ENCODE peak calls at places on chromosome 9, in four cellular contexts. F is sigmoid colon, Q is epithelial cell of proximal tubule, A is fibroblast of lung. S is an unnamed sample.

GRCh38 chr9:128150594-128151342 is 1.5 kb downstream of the LCN2 start:
- DNase-seq in F (no peak), Q (no peak), A (no peak), S (no peak)

GRCh38 chr9:133458643-133459312 is 1.0 kb upstream of the CACFD1 start:
- DNase-seq in F (no peak), Q (no peak), A (no peak), S (no peak)

GRCh38 chr9:31119882-31120481 is 1264.5 kb upstream of the ACO1 start:
- DNase-seq in F (no peak), Q (no peak), A (peak), S (no peak)

GRCh38 chr9:81244631-81245030 is 444.7 kb downstream of the TLE1 start:
- DNase-seq in F (no peak), Q (no peak), A (peak), S (no peak)

GRCh38 chr9:34809504-34810186 is 99.7 kb upstream of the CCL21 start:
- DNase-seq in F (no peak), Q (no peak), A (peak), S (no peak)

GRCh38 chr9:119588874-119589560 is 219.8 kb upstream of the BRINP1 start:
- DNase-seq in F (no peak), Q (no peak), A (no peak), S (no peak)

GRCh38 chr9:70428781-70429180 is 14.3 kb upstream of the KLF9 start:
- DNase-seq in F (no peak), Q (no peak), A (peak), S (no peak)

GRCh38 chr9:35611230-35611797 is 6.3 kb downstream of the TESK1 start:
- DNase-seq in F (peak), Q (no peak), A (peak), S (no peak)

GRCh38 chr9:36997414-36997813 is 36.7 kb downstream of the PAX5 start:
- DNase-seq in F (no peak), Q (peak), A (peak), S (no peak)

GRCh38 chr9:85402541-85402940 is 339.2 kb downstream of the AGTPBP1 start:
- DNase-seq in F (no peak), Q (no peak), A (no peak), S (no peak)

GRCh38 chr9:134399435-134400056 is 73.3 kb downstream of the RXRA start:
- DNase-seq in F (no peak), Q (no peak), A (no peak), S (no peak)

DNA sequence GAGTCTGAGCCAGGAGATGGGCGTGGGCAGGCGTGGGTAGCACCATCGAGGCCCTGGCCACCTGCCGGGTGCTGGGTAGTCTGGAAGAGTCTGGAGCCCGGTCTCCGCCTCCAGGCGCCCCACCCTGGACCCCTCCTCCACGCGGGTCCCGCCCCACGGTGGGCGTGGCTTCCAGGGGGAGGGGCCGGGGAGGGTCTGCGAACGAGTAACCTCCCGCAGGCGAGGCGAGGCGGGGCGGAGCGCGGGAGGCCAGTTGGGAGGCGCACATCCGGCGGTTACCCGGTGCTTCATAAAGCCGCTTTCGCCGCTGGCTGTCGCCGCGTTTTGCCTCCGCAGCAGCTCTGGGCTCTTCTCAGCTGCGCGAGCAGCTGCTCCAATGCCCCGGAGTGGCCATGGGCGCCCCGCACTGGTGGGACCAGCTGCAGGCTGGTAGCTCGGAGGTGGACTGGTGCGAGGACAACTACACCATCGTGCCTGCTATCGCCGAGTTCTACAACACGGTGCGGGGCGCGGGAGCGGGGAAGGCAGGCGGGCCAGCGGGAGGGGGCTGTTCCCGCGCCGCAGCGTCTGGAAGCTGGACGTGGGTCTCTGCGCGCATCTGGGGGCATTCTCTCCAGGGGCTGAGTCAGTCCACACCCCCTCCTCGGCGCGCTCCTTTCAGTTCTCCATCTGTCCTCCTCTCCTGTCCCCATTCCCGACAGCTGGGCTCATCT is at the start of gene ACER2:
- DNase-seq in F (peak), Q (no peak), A (peak), S (peak)
- TF ChIP-seq CTCF in F (no peak), Q (peak), A (no peak), S (peak)

GRCh38 chr9:107983762-107984161 is 494.2 kb upstream of the KLF4 start:
- DNase-seq in F (no peak), Q (no peak), A (no peak), S (no peak)
- TF ChIP-seq CTCF in F (no peak), Q (no peak), A (no peak), S (no peak)

GRCh38 chr9:137777761-137778160 is 99.8 kb upstream of the CACNA1B start:
- DNase-seq in F (peak), Q (no peak), A (no peak), S (no peak)

GRCh38 chr9:137774775-137775386 is 102.7 kb upstream of the CACNA1B start:
- DNase-seq in F (peak), Q (no peak), A (no peak), S (no peak)

GRCh38 chr9:137776306-137776995 is 101.1 kb upstream of the CACNA1B start:
- DNase-seq in F (peak), Q (no peak), A (no peak), S (no peak)

GRCh38 chr9:137771580-137771979 is 106.0 kb upstream of the CACNA1B start:
- DNase-seq in F (peak), Q (no peak), A (no peak), S (no peak)

DNA sequence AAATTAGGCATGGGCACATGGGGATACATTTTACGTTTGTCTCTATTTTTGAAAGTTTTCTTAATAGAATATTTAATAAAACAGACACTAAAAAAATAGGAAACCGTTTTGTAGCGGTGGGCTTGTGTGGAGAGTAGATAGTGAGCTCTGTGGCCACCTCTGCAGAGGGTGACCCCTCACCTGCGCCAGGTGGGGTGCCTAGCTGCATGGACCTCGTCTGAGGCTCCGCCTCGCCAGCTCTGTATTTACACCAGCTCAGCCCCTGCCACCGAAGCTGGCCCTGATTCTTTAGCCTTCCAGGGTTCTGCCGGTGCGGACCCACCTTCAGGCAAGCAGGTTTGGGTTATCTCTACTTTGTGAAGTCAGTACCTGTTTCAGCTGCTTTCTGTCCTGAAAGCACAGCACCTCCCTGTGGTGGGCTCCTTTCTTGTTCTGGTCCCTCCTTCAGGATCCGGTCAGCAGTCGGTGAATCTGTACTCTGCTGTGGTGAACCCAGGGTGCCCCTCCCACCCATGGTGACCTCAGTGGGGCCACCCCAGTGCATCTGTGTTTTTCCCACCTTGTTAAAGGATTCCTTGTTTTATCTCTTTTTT is 105.2 kb upstream of the CACNA1B start:
- DNase-seq in F (peak), Q (no peak), A (no peak), S (peak)
- TF ChIP-seq CTCF in F (no peak), Q (peak), A (no peak), S (peak)

GRCh38 chr9:88387035-88387732 is 1.1 kb upstream of the SPIN1 start:
- DNase-seq in F (peak), Q (no peak), A (peak), S (no peak)

GRCh38 chr9:88388886-88389617 is 808 bp downstream of the SPIN1 start:
- DNase-seq in F (peak), Q (no peak), A (peak), S (no peak)

GRCh38 chr9:88387733-88388202 is 476 bp upstream of the SPIN1 start:
- DNase-seq in F (peak), Q (no peak), A (peak), S (no peak)

GRCh38 chr9:88390371-88390990 is 2.2 kb downstream of the SPIN1 start:
- DNase-seq in F (no peak), Q (no peak), A (peak), S (no peak)

GRCh38 chr9:88388203-88388885 is at the start of gene SPIN1:
- DNase-seq in F (peak), Q (no peak), A (peak), S (no peak)
- TF ChIP-seq CTCF in F (peak), Q (no peak), A (peak), S (no peak)

GRCh38 chr9:112719292-112719691 is 1.4 kb upstream of the INIP start:
- DNase-seq in F (no peak), Q (no peak), A (peak), S (no peak)

GRCh38 chr9:112719696-112720095 is 1.8 kb upstream of the INIP start:
- DNase-seq in F (no peak), Q (no peak), A (peak), S (no peak)

GRCh38 chr9:112712678-112713077 is 5.2 kb downstream of the INIP start:
- DNase-seq in F (no peak), Q (no peak), A (no peak), S (no peak)

DNA sequence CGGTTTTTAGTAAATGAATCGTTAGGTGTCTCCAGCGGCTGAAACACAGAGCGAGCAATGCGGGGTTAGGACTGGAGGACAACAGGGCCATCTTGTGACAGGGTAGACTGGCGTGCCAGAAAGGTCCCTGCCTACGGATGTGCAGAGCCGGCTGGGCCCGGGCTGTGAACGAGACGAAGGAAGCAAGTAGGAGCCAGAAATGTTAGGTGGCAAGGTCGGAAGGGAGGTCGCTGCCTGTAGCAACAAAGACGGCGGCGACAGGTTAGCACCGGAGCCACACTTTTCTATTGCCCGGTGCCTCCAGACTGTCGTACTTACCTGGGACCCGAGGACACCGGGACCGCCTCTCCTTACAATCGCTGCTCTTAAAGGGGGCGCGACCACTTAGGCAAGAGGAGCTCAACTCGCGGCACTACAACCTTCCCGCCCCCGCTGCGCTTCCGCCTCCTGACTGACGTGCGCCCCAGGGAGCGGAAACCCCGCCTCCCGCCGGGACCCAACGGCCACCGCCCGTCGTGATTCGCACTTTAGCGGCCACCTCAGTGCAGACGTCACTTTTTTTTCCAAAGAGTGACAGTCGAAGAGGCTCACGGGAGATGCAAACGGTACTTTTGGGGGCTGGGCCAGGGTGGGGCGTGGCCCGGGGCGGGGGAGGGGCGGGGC is at the start of gene INIP:
- DNase-seq in F (peak), Q (peak), A (peak), S (peak)
- TF ChIP-seq CTCF in F (no peak), Q (peak), A (no peak), S (no peak)

DNA sequence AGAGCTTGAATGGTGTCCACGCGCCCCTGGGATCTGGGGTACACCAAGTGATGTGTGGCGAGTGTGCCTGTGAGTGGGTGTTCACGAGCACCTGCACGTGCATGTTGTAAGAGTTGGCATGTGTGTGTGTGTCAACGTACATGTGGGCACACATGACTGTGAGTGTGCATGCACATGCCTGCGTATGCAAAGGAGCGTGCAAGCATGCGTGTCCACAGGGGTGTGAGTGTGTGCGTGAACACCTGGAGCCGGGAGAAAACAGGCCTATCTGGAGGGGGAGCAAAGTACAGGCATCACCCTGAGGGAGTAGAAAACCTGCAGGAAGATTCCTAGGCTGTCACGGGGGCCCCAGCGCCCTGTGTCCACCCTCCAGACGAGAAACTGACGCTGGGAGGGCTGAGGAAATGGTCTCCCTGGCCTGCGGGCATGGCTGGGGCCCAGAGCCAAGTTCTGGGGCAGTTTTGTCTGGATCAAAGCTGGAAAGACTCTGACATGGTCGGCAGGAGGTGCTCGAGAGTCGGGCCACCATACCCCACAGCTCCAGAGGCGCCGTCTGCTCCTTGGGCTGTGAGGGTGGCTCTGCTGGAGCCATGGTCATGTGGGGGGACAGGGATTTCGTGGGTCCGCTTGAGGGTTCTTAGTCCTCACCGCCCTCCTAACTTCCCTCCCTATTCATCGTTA is 31.8 kb downstream of the PTGES start:
- DNase-seq in F (no peak), Q (no peak), A (no peak), S (no peak)
- TF ChIP-seq CTCF in F (no peak), Q (no peak), A (no peak), S (peak)

DNA sequence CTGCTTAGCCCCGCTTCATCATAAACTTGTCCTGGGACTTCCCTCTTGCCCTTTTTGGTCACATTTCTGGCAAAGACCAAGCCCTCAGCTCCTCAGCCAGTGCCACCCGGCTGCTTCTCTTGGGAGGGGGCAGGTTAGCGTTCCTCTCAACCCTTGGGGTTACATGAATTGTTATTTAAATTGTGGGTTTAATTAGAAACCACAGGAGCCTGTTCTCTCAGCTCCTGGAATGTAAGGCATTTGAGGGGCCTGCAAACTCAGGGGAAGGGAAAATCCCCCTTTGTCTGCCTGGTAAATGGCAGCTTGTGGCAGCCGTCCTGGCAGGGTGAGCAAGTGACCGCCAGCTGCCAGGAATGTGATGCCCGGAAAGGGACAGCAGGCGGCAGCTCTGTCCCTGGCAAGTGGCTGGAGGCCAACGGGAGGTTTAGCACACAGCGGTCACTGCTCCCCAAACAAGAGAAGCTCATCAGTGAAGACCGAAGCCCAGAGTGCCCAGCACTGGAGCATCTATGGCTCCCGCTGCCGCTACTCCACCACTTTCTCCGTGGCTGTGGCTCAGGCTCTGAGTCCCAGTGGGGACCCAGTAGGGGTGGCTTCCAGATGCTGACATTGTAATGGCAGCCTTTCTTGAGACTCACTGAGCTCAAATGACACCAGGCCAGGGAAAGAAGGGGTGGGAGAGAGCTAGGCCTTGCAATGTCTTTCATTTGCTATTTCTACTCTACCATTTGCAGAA is 51.7 kb downstream of the SHB start:
- DNase-seq in F (no peak), Q (peak), A (peak), S (peak)
- TF ChIP-seq CTCF in F (no peak), Q (peak), A (no peak), S (peak)

GRCh38 chr9:21967707-21968106 is 26.5 kb downstream of the CDKN2A start:
- DNase-seq in F (no peak), Q (no peak), A (no peak), S (no peak)

GRCh38 chr9:21967169-21967568 is 27.0 kb downstream of the CDKN2A start:
- DNase-seq in F (no peak), Q (no peak), A (no peak), S (no peak)

GRCh38 chr9:21966140-21966851 is 27.9 kb downstream of the CDKN2A start:
- DNase-seq in F (no peak), Q (no peak), A (no peak), S (no peak)

GRCh38 chr9:21964925-21965385 is 29.2 kb downstream of the CDKN2A start:
- DNase-seq in F (peak), Q (no peak), A (peak), S (no peak)

DNA sequence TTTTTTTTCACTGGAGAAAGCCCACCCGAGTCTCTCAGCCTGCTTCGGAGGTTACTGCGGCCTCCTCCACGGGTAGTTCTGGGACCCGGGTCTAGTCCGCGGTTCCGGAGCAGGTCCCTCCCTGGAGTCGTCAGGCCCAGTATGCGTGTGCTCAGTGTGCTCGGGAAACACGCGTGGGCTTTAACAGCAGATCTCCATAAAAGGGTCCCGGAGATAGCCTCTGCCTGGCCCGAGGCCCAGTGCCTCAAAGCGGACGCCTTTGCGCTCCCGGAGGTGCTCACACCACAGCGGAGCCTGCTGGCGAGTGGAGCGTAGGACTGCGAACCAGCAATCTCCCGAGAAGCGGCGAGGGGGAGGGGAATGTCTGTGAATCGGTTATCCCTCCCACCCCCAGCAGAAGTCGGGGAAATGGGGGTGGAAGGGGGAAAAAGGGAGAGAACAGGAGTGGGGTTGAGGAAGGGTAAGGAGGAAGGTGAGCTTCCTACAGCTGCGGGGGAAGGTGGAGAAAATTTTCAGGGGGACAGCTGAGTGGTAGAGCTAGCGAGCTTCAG is 28.7 kb downstream of the CDKN2A start:
- DNase-seq in F (peak), Q (no peak), A (peak), S (no peak)
- TF ChIP-seq CTCF in F (no peak), Q (peak), A (peak), S (peak)

GRCh38 chr9:94164756-94165549 is 80.7 kb downstream of the PTPDC1 start:
- DNase-seq in F (no peak), Q (no peak), A (no peak), S (no peak)

GRCh38 chr9:94167055-94167346 is 82.7 kb downstream of the PTPDC1 start:
- DNase-seq in F (no peak), Q (peak), A (no peak), S (no peak)

GRCh38 chr9:94165592-94166236 is 81.5 kb downstream of the PTPDC1 start:
- DNase-seq in F (peak), Q (peak), A (peak), S (peak)

GRCh38 chr9:94167376-94167775 is 83.1 kb downstream of the PTPDC1 start:
- DNase-seq in F (no peak), Q (no peak), A (no peak), S (no peak)

DNA sequence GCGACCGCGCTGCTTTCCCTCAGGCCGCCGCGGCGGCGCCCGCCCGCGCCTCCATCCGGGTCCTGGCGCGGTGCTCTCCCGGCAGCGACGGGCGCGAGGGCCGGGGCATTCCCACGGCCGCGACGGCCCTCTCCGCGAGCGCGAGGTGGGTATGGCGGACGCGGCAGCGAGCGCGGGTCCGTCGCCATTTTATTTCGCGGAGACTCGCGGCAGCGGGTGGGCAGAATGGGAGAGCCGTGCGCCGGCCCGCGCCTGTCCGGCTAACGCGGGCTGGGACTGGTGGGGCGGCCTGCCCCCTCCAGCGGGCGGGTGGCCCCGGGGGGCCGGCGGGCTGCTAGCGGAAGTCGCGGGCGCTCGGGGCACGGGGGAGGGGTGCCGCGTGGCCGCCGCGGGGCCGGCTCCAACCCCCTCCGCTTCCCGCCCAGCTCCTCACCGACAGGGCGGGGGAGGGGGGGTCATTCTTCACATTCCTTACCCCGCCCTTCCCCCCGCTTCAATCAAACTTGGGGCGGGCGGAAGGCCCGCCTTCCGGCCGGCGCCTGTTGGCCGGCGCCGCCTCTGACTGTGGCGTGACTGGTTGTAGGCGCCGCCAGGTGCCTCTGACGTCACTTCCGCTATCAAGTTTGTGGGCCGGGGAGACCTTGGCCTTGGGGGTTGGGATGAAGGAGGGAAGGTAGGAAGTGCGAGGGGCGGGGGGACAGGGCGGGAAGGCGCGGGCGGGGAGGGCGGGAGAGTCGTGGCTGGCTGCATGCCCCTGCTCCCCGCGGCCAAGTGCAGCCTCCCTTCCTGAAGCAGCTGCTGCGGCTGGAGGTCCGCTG is 82.2 kb downstream of the PTPDC1 start:
- DNase-seq in F (peak), Q (peak), A (peak), S (peak)
- TF ChIP-seq CTCF in F (peak), Q (no peak), A (peak), S (no peak)

S was measured in kidney epithelial cell.